ENCODE peak calls at places on chromosomes 7 and 10, in seven cellular contexts. One of them, this sample, is unnamed.

GRCh38 chr7:102991540-102992214 is 78.9 kb downstream of the LRRC17 start:
- DNase-seq in kidney: no peak
- DNase-seq in GM23248: peak
- DNase-seq in IMR-90: peak
- DNase-seq in mesendoderm: no peak
- DNase-seq in mesenchymal stem cell: peak
- DNase-seq in MM.1S: no peak
- DNase-seq in this sample: peak

GRCh38 chr7:46256870-46257528 is 335.9 kb upstream of the IGFBP3 start:
- DNase-seq in mesendoderm: no peak
- DNase-seq in kidney: no peak
- DNase-seq in IMR-90: no peak
- DNase-seq in GM23248: peak
- DNase-seq in MM.1S: no peak
- DNase-seq in mesenchymal stem cell: peak
- DNase-seq in this sample: no peak

GRCh38 chr10:43258922-43259247 is 8.0 kb downstream of the RASGEF1A start:
- DNase-seq in mesenchymal stem cell: no peak
- DNase-seq in MM.1S: no peak
- DNase-seq in IMR-90: no peak
- DNase-seq in mesendoderm: no peak
- DNase-seq in GM23248: no peak
- DNase-seq in kidney: no peak
- DNase-seq in this sample: no peak

GRCh38 chr7:123537026-123537642 is 2.7 kb upstream of the IQUB start:
- DNase-seq in mesenchymal stem cell: peak
- DNase-seq in kidney: no peak
- DNase-seq in GM23248: peak
- DNase-seq in MM.1S: peak
- DNase-seq in IMR-90: peak
- DNase-seq in mesendoderm: peak
- DNase-seq in this sample: peak

GRCh38 chr10:43308986-43309385 is 42.1 kb upstream of the RASGEF1A start:
- DNase-seq in kidney: no peak
- DNase-seq in mesendoderm: no peak
- DNase-seq in IMR-90: no peak
- DNase-seq in GM23248: peak
- DNase-seq in mesenchymal stem cell: no peak
- DNase-seq in MM.1S: no peak
- DNase-seq in this sample: no peak

GRCh38 chr7:12222889-12223579 is 11.9 kb downstream of the TMEM106B start:
- DNase-seq in MM.1S: no peak
- DNase-seq in GM23248: no peak
- DNase-seq in mesendoderm: no peak
- DNase-seq in kidney: no peak
- DNase-seq in mesenchymal stem cell: no peak
- DNase-seq in IMR-90: no peak
- DNase-seq in this sample: no peak

GRCh38 chr7:84251183-84251845 is 56.7 kb upstream of the SEMA3A start:
- DNase-seq in MM.1S: no peak
- DNase-seq in mesendoderm: peak
- DNase-seq in GM23248: peak
- DNase-seq in mesenchymal stem cell: peak
- DNase-seq in kidney: no peak
- DNase-seq in IMR-90: peak
- DNase-seq in this sample: peak

GRCh38 chr10:75660833-75661232 is 229.4 kb downstream of the LRMDA start:
- DNase-seq in kidney: peak
- DNase-seq in MM.1S: no peak
- DNase-seq in mesendoderm: no peak
- DNase-seq in GM23248: no peak
- DNase-seq in IMR-90: no peak
- DNase-seq in mesenchymal stem cell: peak
- DNase-seq in this sample: no peak

GRCh38 chr7:122301858-122302745 is 2.4 kb downstream of the FEZF1 start:
- DNase-seq in kidney: peak
- DNase-seq in MM.1S: no peak
- DNase-seq in GM23248: peak
- DNase-seq in mesendoderm: peak
- DNase-seq in mesenchymal stem cell: no peak
- DNase-seq in IMR-90: no peak
- DNase-seq in this sample: no peak

GRCh38 chr10:7121154-7121797 is 289.6 kb downstream of the SFMBT2 start:
- DNase-seq in IMR-90: peak
- DNase-seq in mesenchymal stem cell: peak
- DNase-seq in mesendoderm: peak
- DNase-seq in kidney: no peak
- DNase-seq in MM.1S: peak
- DNase-seq in GM23248: peak
- DNase-seq in this sample: no peak

GRCh38 chr10:123642293-123642692 is 23.9 kb upstream of the GPR26 start:
- DNase-seq in GM23248: peak
- DNase-seq in kidney: no peak
- DNase-seq in mesendoderm: no peak
- DNase-seq in IMR-90: no peak
- DNase-seq in MM.1S: no peak
- DNase-seq in mesenchymal stem cell: no peak
- DNase-seq in this sample: peak

GRCh38 chr7:25240340-25240739 is 12.1 kb upstream of the NPVF start:
- DNase-seq in GM23248: no peak
- DNase-seq in kidney: no peak
- DNase-seq in mesendoderm: no peak
- DNase-seq in MM.1S: no peak
- DNase-seq in IMR-90: no peak
- DNase-seq in mesenchymal stem cell: no peak
- DNase-seq in this sample: peak

GRCh38 chr10:110625951-110626855 is 17.9 kb upstream of the RBM20 start:
- DNase-seq in MM.1S: no peak
- DNase-seq in IMR-90: no peak
- DNase-seq in GM23248: no peak
- DNase-seq in mesenchymal stem cell: no peak
- DNase-seq in mesendoderm: no peak
- DNase-seq in kidney: no peak
- DNase-seq in this sample: no peak

GRCh38 chr7:129053938-129054437 is 923 bp downstream of the TNPO3 start:
- DNase-seq in GM23248: peak
- DNase-seq in MM.1S: no peak
- DNase-seq in mesenchymal stem cell: peak
- DNase-seq in mesendoderm: no peak
- DNase-seq in IMR-90: peak
- DNase-seq in kidney: no peak
- DNase-seq in this sample: peak

GRCh38 chr10:25068152-25069058 is 52.0 kb downstream of the THNSL1 start:
- DNase-seq in GM23248: peak
- DNase-seq in mesenchymal stem cell: peak
- DNase-seq in mesendoderm: peak
- DNase-seq in MM.1S: no peak
- DNase-seq in IMR-90: peak
- DNase-seq in kidney: no peak
- DNase-seq in this sample: peak

GRCh38 chr10:52212802-52213510 is 101.1 kb upstream of the DKK1 start:
- DNase-seq in IMR-90: no peak
- DNase-seq in GM23248: no peak
- DNase-seq in MM.1S: no peak
- DNase-seq in mesenchymal stem cell: peak
- DNase-seq in kidney: no peak
- DNase-seq in mesendoderm: no peak
- DNase-seq in this sample: no peak

GRCh38 chr10:52213511-52213831 is 100.6 kb upstream of the DKK1 start:
- DNase-seq in GM23248: peak
- DNase-seq in IMR-90: peak
- DNase-seq in mesenchymal stem cell: peak
- DNase-seq in mesendoderm: peak
- DNase-seq in MM.1S: no peak
- DNase-seq in kidney: no peak
- DNase-seq in this sample: peak

GRCh38 chr10:52217531-52217930 is 96.5 kb upstream of the DKK1 start:
- DNase-seq in MM.1S: no peak
- DNase-seq in mesendoderm: no peak
- DNase-seq in mesenchymal stem cell: no peak
- DNase-seq in GM23248: no peak
- DNase-seq in kidney: no peak
- DNase-seq in IMR-90: no peak
- DNase-seq in this sample: no peak

GRCh38 chr10:52216852-52217251 is 97.2 kb upstream of the DKK1 start:
- DNase-seq in kidney: no peak
- DNase-seq in IMR-90: peak
- DNase-seq in mesendoderm: no peak
- DNase-seq in GM23248: peak
- DNase-seq in mesenchymal stem cell: peak
- DNase-seq in MM.1S: peak
- DNase-seq in this sample: peak

GRCh38 chr10:52215745-52216361 is 98.2 kb upstream of the DKK1 start:
- DNase-seq in IMR-90: peak
- DNase-seq in kidney: no peak
- DNase-seq in mesenchymal stem cell: peak
- DNase-seq in mesendoderm: peak
- DNase-seq in GM23248: peak
- DNase-seq in MM.1S: peak
- DNase-seq in this sample: peak
- H3K4me3 ChIP-seq in IMR-90: no peak
- H3K4me3 ChIP-seq in kidney: no peak
- H3K4me3 ChIP-seq in mesenchymal stem cell: no peak
- H3K4me3 ChIP-seq in mesendoderm: no peak
- H3K4me3 ChIP-seq in GM23248: no peak
- H3K4me3 ChIP-seq in MM.1S: no peak
- H3K4me3 ChIP-seq in this sample: no peak

GRCh38 chr10:49298990-49299815 is at the start of gene C10orf71:
- DNase-seq in MM.1S: no peak
- DNase-seq in mesendoderm: peak
- DNase-seq in GM23248: no peak
- DNase-seq in kidney: no peak
- DNase-seq in mesenchymal stem cell: no peak
- DNase-seq in IMR-90: peak
- DNase-seq in this sample: no peak
- H3K9ac ChIP-seq in MM.1S: no peak
- H3K9ac ChIP-seq in mesendoderm: no peak
- H3K9ac ChIP-seq in GM23248: no peak
- H3K9ac ChIP-seq in kidney: no peak
- H3K9ac ChIP-seq in mesenchymal stem cell: peak
- H3K9ac ChIP-seq in IMR-90: no peak
- H3K9ac ChIP-seq in this sample: no peak

GRCh38 chr7:151247611-151248176 is 800 bp downstream of the SMARCD3 start:
- DNase-seq in GM23248: peak
- DNase-seq in IMR-90: no peak
- DNase-seq in MM.1S: no peak
- DNase-seq in mesenchymal stem cell: peak
- DNase-seq in kidney: peak
- DNase-seq in mesendoderm: no peak
- DNase-seq in this sample: peak

GRCh38 chr7:151245360-151246160 is 2.9 kb downstream of the SMARCD3 start:
- DNase-seq in mesenchymal stem cell: peak
- DNase-seq in IMR-90: no peak
- DNase-seq in GM23248: peak
- DNase-seq in kidney: peak
- DNase-seq in mesendoderm: peak
- DNase-seq in MM.1S: peak
- DNase-seq in this sample: peak

GRCh38 chr7:151247016-151247580 is 1.4 kb downstream of the SMARCD3 start:
- DNase-seq in mesendoderm: no peak
- DNase-seq in MM.1S: no peak
- DNase-seq in kidney: peak
- DNase-seq in GM23248: no peak
- DNase-seq in mesenchymal stem cell: peak
- DNase-seq in IMR-90: no peak
- DNase-seq in this sample: peak

GRCh38 chr7:151244871-151245346 is 3.6 kb downstream of the SMARCD3 start:
- DNase-seq in IMR-90: no peak
- DNase-seq in mesendoderm: no peak
- DNase-seq in kidney: peak
- DNase-seq in GM23248: no peak
- DNase-seq in MM.1S: no peak
- DNase-seq in mesenchymal stem cell: no peak
- DNase-seq in this sample: no peak

GRCh38 chr7:151246161-151247015 is 2.1 kb downstream of the SMARCD3 start:
- DNase-seq in GM23248: peak
- DNase-seq in MM.1S: no peak
- DNase-seq in mesenchymal stem cell: peak
- DNase-seq in mesendoderm: no peak
- DNase-seq in kidney: peak
- DNase-seq in IMR-90: no peak
- DNase-seq in this sample: no peak
- H3K4me3 ChIP-seq in GM23248: peak
- H3K4me3 ChIP-seq in MM.1S: no peak
- H3K4me3 ChIP-seq in mesenchymal stem cell: peak
- H3K4me3 ChIP-seq in mesendoderm: no peak
- H3K4me3 ChIP-seq in kidney: peak
- H3K4me3 ChIP-seq in IMR-90: no peak
- H3K4me3 ChIP-seq in this sample: peak

GRCh38 chr10:36519909-36520308 is 605.5 kb upstream of the ANKRD30A start:
- DNase-seq in IMR-90: no peak
- DNase-seq in MM.1S: no peak
- DNase-seq in mesenchymal stem cell: no peak
- DNase-seq in GM23248: no peak
- DNase-seq in kidney: no peak
- DNase-seq in mesendoderm: no peak
- DNase-seq in this sample: no peak

GRCh38 chr10:36515313-36515712 is 610.1 kb upstream of the ANKRD30A start:
- DNase-seq in GM23248: peak
- DNase-seq in mesenchymal stem cell: peak
- DNase-seq in kidney: no peak
- DNase-seq in mesendoderm: no peak
- DNase-seq in IMR-90: peak
- DNase-seq in MM.1S: no peak
- DNase-seq in this sample: no peak

DNA sequence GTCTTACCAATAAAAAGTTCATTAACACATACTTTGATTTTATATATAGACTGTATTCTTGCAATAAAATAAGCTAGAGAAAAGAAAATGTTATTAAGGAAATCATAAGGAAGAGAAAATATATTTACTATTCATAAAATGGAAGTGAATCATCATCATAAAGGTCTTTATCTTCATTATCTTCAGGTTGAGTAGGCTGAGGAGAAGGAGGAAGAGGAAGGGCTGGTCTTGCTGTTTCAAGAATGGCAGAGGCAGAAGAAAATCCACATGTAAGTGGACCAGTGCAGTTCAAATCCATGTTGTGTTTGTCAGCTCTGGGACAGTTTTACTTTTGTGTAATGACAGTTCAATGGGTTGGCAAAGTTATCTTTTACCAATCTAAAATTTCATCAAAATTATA is 609.1 kb upstream of the ANKRD30A start:
- DNase-seq in mesenchymal stem cell: no peak
- DNase-seq in GM23248: no peak
- DNase-seq in MM.1S: no peak
- DNase-seq in IMR-90: no peak
- DNase-seq in mesendoderm: no peak
- DNase-seq in kidney: no peak
- DNase-seq in this sample: no peak
- H3K9ac ChIP-seq in mesenchymal stem cell: no peak
- H3K9ac ChIP-seq in GM23248: no peak
- H3K9ac ChIP-seq in MM.1S: no peak
- H3K9ac ChIP-seq in IMR-90: no peak
- H3K9ac ChIP-seq in mesendoderm: no peak
- H3K9ac ChIP-seq in kidney: no peak
- H3K9ac ChIP-seq in this sample: no peak

This sample was measured in adipocyte.